ENCODE peak calls at places on chromosomes 5 and 9, in ten cellular contexts. W, H, C, J, O, N, E, X, D and P are unnamed samples.

GRCh38 chr5:96384353-96384752 is 48.7 kb downstream of the PCSK1 start:
- DNase-seq in C (no peak), X (peak), H (no peak), N (peak), D (no peak), O (peak), E (no peak), W (no peak), J (no peak), P (no peak)

GRCh38 chr9:109568089-109568488 is 70.0 kb upstream of the PTPN3 start:
- DNase-seq in J (no peak), O (no peak), E (no peak), N (no peak), H (no peak), X (no peak), C (no peak), W (no peak), D (no peak), P (no peak)

GRCh38 chr9:87193925-87194380 is 246.6 kb upstream of the GAS1 start:
- DNase-seq in N (peak), E (peak), C (no peak), O (peak), X (no peak), W (no peak), J (no peak), D (no peak), H (no peak), P (no peak)

GRCh38 chr5:134177197-134178171 is 734 bp upstream of the SKP1 start:
- DNase-seq in E (peak), X (peak), D (no peak), O (peak), H (peak), N (peak), J (no peak), W (peak), C (no peak), P (peak)

GRCh38 chr9:134778841-134779411 is 101.7 kb upstream of the FCN2 start:
- DNase-seq in O (peak), C (no peak), E (peak), D (no peak), X (peak), W (peak), J (no peak), N (peak), H (peak), P (no peak)

GRCh38 chr5:100676807-100677631 is 141.8 kb downstream of the FAM174A start:
- DNase-seq in C (no peak), H (no peak), J (no peak), D (no peak), O (peak), E (no peak), W (no peak), N (peak), X (no peak), P (no peak)

GRCh38 chr9:98491778-98492177 is 217.0 kb downstream of the GABBR2 start:
- DNase-seq in O (peak), N (no peak), C (no peak), J (no peak), D (no peak), H (no peak), W (no peak), E (no peak), X (no peak), P (no peak)

GRCh38 chr5:169218862-169219261 is 82.1 kb downstream of the SLIT3 start:
- DNase-seq in J (no peak), D (no peak), W (no peak), H (no peak), N (no peak), X (no peak), C (no peak), O (no peak), E (peak), P (no peak)

GRCh38 chr5:124365491-124365890 is 380.9 kb downstream of the ZNF608 start:
- DNase-seq in W (no peak), H (peak), X (no peak), D (no peak), C (no peak), N (no peak), E (peak), O (no peak), J (no peak), P (no peak)

GRCh38 chr5:74538206-74538661 is 102.3 kb downstream of the ENC1 start:
- DNase-seq in C (no peak), E (peak), J (no peak), N (no peak), X (peak), H (no peak), W (no peak), O (peak), D (no peak), P (peak)

GRCh38 chr9:71909887-71910601 is 949 bp downstream of the ABHD17B start:
- DNase-seq in C (peak), O (peak), H (peak), J (peak), X (peak), W (peak), E (peak), D (no peak), N (peak), P (peak)

GRCh38 chr9:134955156-134955555 is 37.4 kb upstream of the FCN1 start:
- DNase-seq in H (no peak), N (no peak), X (peak), C (no peak), O (no peak), W (no peak), J (no peak), D (no peak), E (no peak), P (no peak)

GRCh38 chr5:171418316-171418981 is 998 bp upstream of the FGF18 start:
- DNase-seq in H (peak), J (peak), E (peak), D (no peak), C (peak), N (no peak), W (peak), O (peak), X (peak), P (peak)

GRCh38 chr9:81416476-81417298 is 272.7 kb downstream of the TLE1 start:
- DNase-seq in X (no peak), C (no peak), E (peak), D (no peak), J (no peak), O (no peak), H (no peak), W (no peak), N (no peak), P (no peak)

GRCh38 chr9:137222190-137223077 is at the start of gene RNF208:
- DNase-seq in X (no peak), C (no peak), O (no peak), D (no peak), J (no peak), W (no peak), N (no peak), H (peak), E (peak), P (no peak)

GRCh38 chr9:121242219-121242954 is 25.6 kb upstream of the GSN start:
- DNase-seq in X (no peak), C (no peak), O (peak), J (no peak), H (no peak), N (no peak), D (no peak), E (no peak), W (no peak), P (no peak)

GRCh38 chr9:120109242-120109641 is 470.7 kb downstream of the CDK5RAP2 start:
- DNase-seq in D (no peak), W (peak), C (no peak), O (no peak), J (no peak), X (no peak), H (peak), N (no peak), E (peak), P (peak)

GRCh38 chr5:138579517-138579863 is 4.3 kb upstream of the HSPA9 start:
- DNase-seq in X (no peak), C (no peak), E (no peak), O (no peak), D (no peak), W (no peak), N (no peak), J (no peak), H (no peak), P (no peak)

GRCh38 chr9:136133191-136133958 is 14.7 kb upstream of the TMEM250 start:
- DNase-seq in D (no peak), C (no peak), W (peak), O (peak), E (peak), X (no peak), N (no peak), J (no peak), H (peak), P (no peak)

GRCh38 chr5:55303238-55303690 is 4.2 kb downstream of the DHX29 start:
- DNase-seq in J (no peak), N (peak), O (peak), D (no peak), X (no peak), E (no peak), H (no peak), W (no peak), C (no peak), P (peak)

GRCh38 chr5:83401122-83401620 is 70.4 kb upstream of the VCAN start:
- DNase-seq in J (no peak), D (no peak), N (no peak), C (no peak), X (no peak), E (no peak), O (no peak), H (no peak), W (no peak), P (peak)

GRCh38 chr5:93100433-93100832 is 480.6 kb downstream of the NR2F1-AS1 start:
- DNase-seq in D (no peak), H (no peak), C (no peak), J (no peak), O (peak), X (no peak), W (no peak), N (peak), E (peak), P (no peak)

GRCh38 chr5:111998871-111999270 is 241.9 kb upstream of the NREP start:
- DNase-seq in D (no peak), J (no peak), W (no peak), O (no peak), C (no peak), H (no peak), X (no peak), E (no peak), N (no peak), P (no peak)

GRCh38 chr5:10634056-10634455 is 70.2 kb downstream of the ANKRD33B start:
- DNase-seq in O (no peak), J (no peak), W (no peak), C (no peak), X (no peak), H (no peak), N (no peak), E (no peak), D (no peak), P (no peak)

GRCh38 chr5:132087176-132087575 is 13.6 kb downstream of the CSF2 start:
- DNase-seq in N (no peak), J (no peak), W (no peak), C (no peak), H (no peak), E (no peak), X (no peak), D (no peak), O (no peak), P (no peak)

GRCh38 chr5:178630475-178630930 is 3.7 kb upstream of the CLK4 start:
- DNase-seq in E (peak), O (peak), D (no peak), C (no peak), W (no peak), H (no peak), N (peak), J (no peak), X (no peak), P (no peak)

GRCh38 chr5:119453045-119453383 is 717 bp downstream of the HSD17B4 start:
- DNase-seq in H (peak), C (no peak), O (peak), W (no peak), J (no peak), N (peak), E (peak), X (no peak), D (no peak), P (peak)

GRCh38 chr5:138149530-138149929 is 10.3 kb upstream of the NME5 start:
- DNase-seq in W (no peak), N (peak), H (no peak), J (no peak), X (no peak), C (no peak), E (peak), D (no peak), O (peak), P (no peak)

GRCh38 chr9:16092142-16092541 is 539.3 kb downstream of the CCDC171 start:
- DNase-seq in J (no peak), C (no peak), W (no peak), D (no peak), O (no peak), H (no peak), N (no peak), X (no peak), E (no peak), P (no peak)

GRCh38 chr5:24823625-24824024 is 178.8 kb upstream of the CDH10 start:
- DNase-seq in N (peak), H (no peak), J (no peak), W (no peak), C (no peak), X (no peak), O (no peak), D (no peak), E (no peak), P (no peak)

GRCh38 chr5:9222054-9222738 is 323.7 kb downstream of the SEMA5A start:
- DNase-seq in H (peak), W (no peak), C (no peak), D (no peak), O (no peak), J (no peak), E (no peak), X (no peak), N (no peak), P (no peak)

GRCh38 chr5:132747064-132747692 is at the start of gene CCNI2:
- DNase-seq in E (peak), N (no peak), D (no peak), W (no peak), H (peak), O (no peak), C (peak), J (peak), X (peak), P (no peak)

GRCh38 chr5:16593630-16594029 is 23.2 kb downstream of the RETREG1 start:
- DNase-seq in X (no peak), H (no peak), N (peak), W (no peak), C (no peak), J (no peak), E (no peak), D (no peak), O (no peak), P (no peak)

GRCh38 chr5:3394046-3394597 is 201.5 kb upstream of the IRX1 start:
- DNase-seq in W (no peak), D (no peak), C (no peak), N (no peak), E (peak), H (peak), O (no peak), X (no peak), J (no peak), P (no peak)

GRCh38 chr9:100602302-100602930 is 24.5 kb downstream of the CAVIN4 start:
- DNase-seq in E (peak), X (no peak), D (no peak), O (peak), H (peak), N (peak), W (peak), C (no peak), J (no peak), P (peak)